ENCODE peak calls at places on chromosomes 11 and 22, in five cellular contexts. N is IMR-90, O is trophoblast cell, S is H1, D is neuronal stem cell. Q is an unnamed sample.

GRCh38 chr22:33706100-33706499 is 214.2 kb downstream of the LARGE1 start:
- DNase-seq in D (no peak), S (no peak), N (no peak), O (no peak), Q (peak)

GRCh38 chr11:81644239-81644840 is 1089.3 kb downstream of the FAM181B start:
- DNase-seq in D (peak), O (peak), N (peak), S (no peak), Q (peak)

GRCh38 chr11:11230802-11231562 is 122.1 kb downstream of the CSNK2A3 start:
- DNase-seq in O (peak), N (no peak), S (no peak), D (no peak), Q (peak)

GRCh38 chr11:19792510-19792909 is 79.9 kb downstream of the NAV2 start:
- DNase-seq in N (no peak), O (no peak), S (no peak), D (no peak), Q (no peak)

GRCh38 chr11:134124660-134125451 is 56.0 kb downstream of the JAM3 start:
- DNase-seq in D (peak), N (peak), O (peak), S (no peak), Q (peak)

GRCh38 chr11:116829525-116830183 is at the start of gene APOC3:
- DNase-seq in D (no peak), S (no peak), O (peak), N (peak), Q (no peak)

GRCh38 chr22:44107341-44107740 is 73.4 kb upstream of the PARVG start:
- DNase-seq in O (no peak), S (peak), N (no peak), D (no peak), Q (peak)

GRCh38 chr22:27603823-27604190 is 197.7 kb downstream of the MN1 start:
- DNase-seq in D (no peak), S (no peak), O (peak), N (no peak), Q (no peak)

GRCh38 chr11:65551572-65552398 is 6.4 kb downstream of the LTBP3 start:
- DNase-seq in O (peak), S (no peak), N (peak), D (no peak), Q (peak)

GRCh38 chr11:44179173-44179572 is 83.7 kb downstream of the EXT2 start:
- DNase-seq in D (no peak), S (no peak), O (no peak), N (peak), Q (no peak)

GRCh38 chr22:31102441-31103081 is 4.8 kb downstream of the SELENOM start:
- DNase-seq in N (peak), O (peak), S (no peak), D (no peak), Q (peak)

GRCh38 chr22:49770454-49771265 is 57.0 kb downstream of the BRD1 start:
- DNase-seq in N (no peak), S (no peak), D (no peak), O (peak), Q (no peak)

GRCh38 chr11:128507936-128508335 is 79.4 kb downstream of the ETS1 start:
- DNase-seq in S (no peak), N (no peak), D (no peak), O (no peak), Q (no peak)

GRCh38 chr11:95243658-95244057 is 12.7 kb upstream of the SESN3 start:
- DNase-seq in O (no peak), D (no peak), N (no peak), S (no peak), Q (no peak)

GRCh38 chr11:69904331-69905201 is 85.3 kb upstream of the FGF3 start:
- DNase-seq in S (no peak), N (no peak), O (no peak), D (no peak), Q (no peak)

GRCh38 chr11:69108030-69108429 is 47.7 kb upstream of the SMIM38 start:
- DNase-seq in N (no peak), O (no peak), S (no peak), D (no peak), Q (no peak)

GRCh38 chr11:118176400-118177134 is at the start of gene SCN2B:
- DNase-seq in D (no peak), S (no peak), O (no peak), N (peak), Q (peak)

GRCh38 chr11:43818220-43818619 is 62.4 kb upstream of the ALKBH3 start:
- DNase-seq in D (no peak), N (peak), O (peak), S (no peak), Q (no peak)

GRCh38 chr11:94511932-94512781 is at the start of gene C11orf97:
- DNase-seq in S (peak), O (peak), N (peak), D (peak), Q (peak)

GRCh38 chr11:125072210-125072960 is 9.3 kb downstream of the SLC37A2 start:
- DNase-seq in S (no peak), O (peak), D (no peak), N (no peak), Q (no peak)

GRCh38 chr11:35418847-35419712 is at the start of gene SLC1A2:
- DNase-seq in O (no peak), D (peak), N (peak), S (no peak), Q (peak)

GRCh38 chr11:46039990-46040389 is 81.3 kb downstream of the PHF21A start:
- DNase-seq in S (no peak), O (no peak), D (no peak), N (peak), Q (no peak)

GRCh38 chr11:87212891-87213290 is 175.2 kb downstream of the TMEM135 start:
- DNase-seq in O (peak), N (peak), D (no peak), S (no peak), Q (no peak)

GRCh38 chr11:115215694-115216615 is 288.3 kb downstream of the CADM1 start:
- DNase-seq in S (no peak), N (no peak), D (no peak), O (peak), Q (peak)

GRCh38 chr11:28759311-28759710 is 651.1 kb downstream of the METTL15 start:
- DNase-seq in N (peak), S (no peak), D (no peak), O (peak), Q (peak)

GRCh38 chr11:8814209-8814922 is 96.6 kb upstream of the AKIP1 start:
- DNase-seq in O (peak), N (no peak), S (no peak), D (no peak), Q (peak)
- H3K4ac ChIP-seq in O (no peak), N (peak), S (peak), D (no peak), Q (peak)

GRCh38 chr11:106398396-106399074 is 321.1 kb downstream of the AASDHPPT start:
- DNase-seq in D (no peak), O (no peak), S (no peak), N (peak), Q (no peak)
- H2AK5ac ChIP-seq in D (no peak), O (no peak), S (no peak), N (peak), Q (no peak)

GRCh38 chr11:112878228-112878627 is 83.0 kb upstream of the NCAM1 start:
- DNase-seq in N (no peak), S (no peak), D (no peak), O (no peak), Q (no peak)

GRCh38 chr11:112884012-112884767 is 77.0 kb upstream of the NCAM1 start:
- DNase-seq in O (no peak), N (no peak), D (no peak), S (no peak), Q (no peak)

GRCh38 chr11:112880454-112880853 is 80.8 kb upstream of the NCAM1 start:
- DNase-seq in S (no peak), N (no peak), D (no peak), O (no peak), Q (no peak)

GRCh38 chr11:112882494-112883381 is 78.5 kb upstream of the NCAM1 start:
- DNase-seq in N (no peak), S (no peak), O (peak), D (no peak), Q (no peak)

DNA sequence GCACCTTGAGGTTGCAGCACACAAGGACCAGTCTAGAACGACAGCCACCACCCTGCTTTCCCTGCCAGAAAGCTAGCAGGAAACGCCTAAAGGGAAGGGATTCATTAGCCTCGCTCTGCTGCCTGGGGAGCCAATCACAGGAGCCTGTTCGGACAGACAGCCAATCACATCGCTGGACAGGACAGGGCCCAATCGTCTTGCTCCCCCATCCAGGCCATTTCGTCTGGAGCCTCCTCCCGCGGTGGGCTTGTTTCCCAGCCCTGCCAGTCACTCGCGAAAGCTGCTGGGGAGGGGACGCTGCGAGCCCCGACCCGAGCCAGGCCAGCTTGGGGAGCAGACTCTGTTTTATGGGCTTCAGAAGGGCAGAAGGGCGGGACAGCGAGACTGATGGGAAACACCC is 79.8 kb upstream of the NCAM1 start:
- DNase-seq in O (no peak), S (peak), D (peak), N (no peak), Q (peak)
- H3K4me3 ChIP-seq in O (peak), S (peak), D (no peak), N (no peak), Q (peak)

GRCh38 chr22:36409911-36410756 is 22.4 kb upstream of the MYH9 start:
- DNase-seq in S (peak), O (peak), N (no peak), D (peak), Q (peak)
- H3K4ac ChIP-seq in S (peak), O (peak), N (peak), D (no peak), Q (peak)

DNA sequence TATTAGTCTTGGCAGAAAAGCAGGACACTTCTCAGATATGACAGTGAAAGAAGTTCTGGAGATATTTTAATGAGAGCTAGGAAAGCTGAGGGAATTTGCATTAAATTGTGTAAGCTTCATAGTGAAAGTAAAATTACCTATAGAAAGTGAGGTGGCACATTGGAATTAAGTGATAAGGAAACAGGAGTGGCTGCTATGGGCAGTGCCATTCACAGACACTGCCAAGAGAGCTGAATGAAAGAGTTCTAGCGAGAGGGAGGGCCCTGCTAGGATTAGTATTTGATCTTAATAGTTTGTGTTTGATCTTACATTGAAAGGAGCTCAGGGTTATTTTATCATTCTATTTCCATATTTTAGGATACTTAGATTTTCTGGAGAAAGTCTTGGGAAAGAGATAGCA is 351.9 kb downstream of the DDX10 start:
- DNase-seq in N (no peak), D (no peak), S (no peak), O (no peak), Q (no peak)
- H2AK5ac ChIP-seq in N (no peak), D (no peak), S (no peak), O (no peak), Q (no peak)

GRCh38 chr11:79066456-79067354 is 374.1 kb downstream of the TENM4 start:
- DNase-seq in N (no peak), D (no peak), S (no peak), O (no peak), Q (peak)
- H3K4me3 ChIP-seq in N (no peak), D (no peak), S (peak), O (peak), Q (no peak)

DNA sequence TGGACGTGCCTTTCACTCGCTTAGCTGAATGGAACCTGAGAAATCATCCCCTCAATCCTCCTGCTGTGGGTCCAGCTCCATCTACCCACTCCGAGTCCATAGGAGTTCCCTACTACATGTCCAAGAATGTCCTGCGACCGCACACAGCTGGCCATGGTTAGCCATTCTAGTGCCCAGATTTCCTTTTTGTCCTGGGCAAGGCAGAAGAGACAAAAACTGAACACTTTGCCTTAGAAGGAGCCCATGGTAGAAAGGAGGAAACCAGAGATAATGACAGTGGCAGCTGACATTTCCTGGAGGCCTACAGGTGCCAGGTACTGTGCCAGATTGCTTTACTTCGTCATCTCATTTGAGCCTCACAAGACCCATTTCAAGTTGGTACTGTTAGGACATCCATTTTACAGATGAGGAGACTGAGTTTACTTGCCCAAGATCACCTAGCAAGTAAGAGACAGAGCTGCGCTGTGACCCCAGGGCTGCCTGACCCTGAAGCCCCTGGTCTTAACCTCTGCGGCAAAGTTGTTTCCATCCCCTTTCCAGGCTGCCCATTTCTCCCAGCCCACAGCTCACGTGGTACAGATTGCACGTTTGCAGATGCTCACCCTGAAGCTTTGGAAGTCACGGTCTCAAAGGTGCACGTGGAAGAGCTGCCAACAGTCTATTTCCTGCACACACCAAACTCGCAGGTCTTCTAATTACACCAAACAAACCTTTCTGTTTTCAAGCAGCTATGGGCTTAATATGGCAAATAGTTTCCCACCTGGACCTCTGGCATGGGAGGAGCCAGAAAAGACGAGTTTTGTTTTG is 112.7 kb downstream of the ZBTB16 start:
- DNase-seq in D (no peak), N (no peak), O (no peak), S (no peak), Q (no peak)
- H3K4ac ChIP-seq in D (no peak), N (no peak), O (no peak), S (no peak), Q (no peak)

Q was measured in mesendoderm.